ENCODE peak calls at places on chromosomes 16 and 17, in six cellular contexts. X is heart right ventricle, A is lung, U is HFF-Myc, H is epithelial cell of esophagus, L is transverse colon. V is an unnamed sample.

GRCh38 chr17:8122923-8123694 is 797 bp downstream of the HES7 start:
- DNase-seq in H (peak; percentile 44), U (no peak), X (peak; percentile 25), L (no peak), A (no peak), V (no peak)

GRCh38 chr17:57588086-57588485 is 157.0 kb downstream of the CCDC182 start:
- DNase-seq in X (no peak), L (no peak), A (no peak), U (no peak), H (peak; percentile 36), V (no peak)

GRCh38 chr17:17554266-17554665 is 37.2 kb downstream of the PEMT start:
- DNase-seq in H (no peak), L (no peak), X (no peak), A (no peak), U (no peak), V (no peak)

GRCh38 chr17:68576811-68577551 is 24.2 kb downstream of the FAM20A start:
- DNase-seq in L (no peak), H (no peak), A (no peak), U (peak; percentile 63), X (peak; percentile 45), V (no peak)

GRCh38 chr17:66507103-66507923 is 204.9 kb downstream of the PRKCA start:
- DNase-seq in U (no peak), X (no peak), L (no peak), A (peak; percentile 49), H (peak; percentile 73), V (no peak)

GRCh38 chr17:75693500-75694481 is 26.7 kb downstream of the SAP30BP start:
- DNase-seq in A (peak; percentile 81), L (peak; percentile 63), U (peak; percentile 88), X (peak; percentile 78), H (peak; percentile 69), V (peak; percentile 97)

GRCh38 chr17:49223517-49224197 is 6.9 kb downstream of the PHOSPHO1 start:
- DNase-seq in U (no peak), L (peak; percentile 73), A (peak; percentile 57), H (peak; percentile 18), X (peak; percentile 57), V (no peak)

GRCh38 chr16:3536851-3537250 is 36.0 kb downstream of the CLUAP1 start:
- DNase-seq in U (no peak), A (no peak), L (no peak), X (peak; percentile 30), H (no peak), V (no peak)

GRCh38 chr16:23837553-23838308 is 1.9 kb downstream of the PRKCB start:
- DNase-seq in A (no peak), L (no peak), U (no peak), H (no peak), X (no peak), V (no peak)

GRCh38 chr17:54899721-54900456 is 763 bp upstream of the TOM1L1 start:
- DNase-seq in X (no peak), L (no peak), A (no peak), H (no peak), U (no peak), V (no peak)

GRCh38 chr17:54902017-54902416 is 1.4 kb downstream of the TOM1L1 start:
- DNase-seq in U (no peak), L (no peak), A (no peak), X (no peak), H (no peak), V (no peak)

GRCh38 chr17:54901230-54901847 is 687 bp downstream of the TOM1L1 start:
- DNase-seq in X (no peak), H (peak; percentile 94), L (peak; percentile 28), U (no peak), A (peak; percentile 35), V (no peak)

GRCh38 chr17:54899201-54899600 is 1.5 kb upstream of the TOM1L1 start:
- DNase-seq in A (no peak), X (no peak), H (no peak), L (no peak), U (no peak), V (no peak)

DNA sequence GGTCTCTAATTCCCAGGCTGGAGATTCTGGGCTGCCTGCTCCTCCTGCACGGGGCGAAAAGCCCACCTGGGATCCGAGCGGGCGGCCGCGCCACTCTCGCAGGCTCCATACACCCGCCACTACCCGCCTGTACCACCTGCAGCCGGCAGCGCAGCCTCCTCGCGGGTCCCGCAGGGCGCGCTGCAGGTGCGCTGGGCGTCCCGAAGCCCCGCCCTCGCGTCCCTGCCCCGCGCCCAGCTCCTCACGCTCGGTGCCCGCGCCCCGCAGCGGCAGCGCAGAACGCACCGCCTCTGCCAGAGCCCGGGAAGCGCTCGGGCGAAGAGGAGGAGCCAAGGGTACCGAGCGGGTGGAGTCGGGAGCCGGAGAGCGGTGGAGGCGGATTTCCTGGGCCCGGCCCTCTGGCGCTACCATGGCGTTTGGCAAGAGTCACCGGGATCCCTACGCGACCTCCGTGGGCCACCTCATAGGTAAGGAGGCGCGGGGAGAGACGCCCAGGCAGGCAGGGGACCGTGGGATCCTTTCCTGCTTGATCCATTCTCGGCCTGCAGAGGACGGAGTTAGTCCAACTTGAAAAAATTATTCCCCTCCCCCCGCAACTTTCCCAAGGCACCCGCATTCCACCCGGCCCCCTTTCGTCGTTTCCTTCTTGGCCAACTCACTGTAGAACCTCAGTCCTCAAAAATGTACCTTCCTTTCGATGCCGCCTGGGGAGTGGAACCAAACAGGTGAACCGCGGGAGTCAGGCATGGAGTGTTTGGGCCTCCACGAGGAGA is at the start of gene TOM1L1:
- DNase-seq in A (peak; percentile 80), X (peak; percentile 53), H (peak; percentile 90), U (no peak), L (peak; percentile 89), V (peak; percentile 91)
- TF ChIP-seq CTCF in A (no peak), X (no peak), H (no peak), U (no peak), L (no peak), V (peak; percentile 66)

GRCh38 chr17:2056221-2057129 is 1.6 kb downstream of the HIC1 start:
- DNase-seq in H (no peak), X (no peak), L (peak; percentile 42), A (no peak), U (no peak), V (no peak)
- TF ChIP-seq CTCF in H (no peak), X (peak; percentile 14), L (no peak), A (no peak), U (no peak), V (peak; percentile 9)

GRCh38 chr17:79810138-79811027 is 13.5 kb upstream of the CBX8 start:
- DNase-seq in A (no peak), U (no peak), X (peak; percentile 60), L (peak; percentile 85), H (peak; percentile 91), V (no peak)

GRCh38 chr17:79809530-79810137 is 12.8 kb upstream of the CBX8 start:
- DNase-seq in X (no peak), L (peak; percentile 53), U (no peak), A (no peak), H (no peak), V (no peak)

GRCh38 chr17:79811036-79811887 is 14.4 kb upstream of the CBX8 start:
- DNase-seq in L (no peak), H (peak; percentile 40), U (no peak), A (no peak), X (no peak), V (peak; percentile 69)

GRCh38 chr17:79806863-79807720 is 10.2 kb upstream of the CBX8 start:
- DNase-seq in U (no peak), X (no peak), H (no peak), L (no peak), A (no peak), V (no peak)

DNA sequence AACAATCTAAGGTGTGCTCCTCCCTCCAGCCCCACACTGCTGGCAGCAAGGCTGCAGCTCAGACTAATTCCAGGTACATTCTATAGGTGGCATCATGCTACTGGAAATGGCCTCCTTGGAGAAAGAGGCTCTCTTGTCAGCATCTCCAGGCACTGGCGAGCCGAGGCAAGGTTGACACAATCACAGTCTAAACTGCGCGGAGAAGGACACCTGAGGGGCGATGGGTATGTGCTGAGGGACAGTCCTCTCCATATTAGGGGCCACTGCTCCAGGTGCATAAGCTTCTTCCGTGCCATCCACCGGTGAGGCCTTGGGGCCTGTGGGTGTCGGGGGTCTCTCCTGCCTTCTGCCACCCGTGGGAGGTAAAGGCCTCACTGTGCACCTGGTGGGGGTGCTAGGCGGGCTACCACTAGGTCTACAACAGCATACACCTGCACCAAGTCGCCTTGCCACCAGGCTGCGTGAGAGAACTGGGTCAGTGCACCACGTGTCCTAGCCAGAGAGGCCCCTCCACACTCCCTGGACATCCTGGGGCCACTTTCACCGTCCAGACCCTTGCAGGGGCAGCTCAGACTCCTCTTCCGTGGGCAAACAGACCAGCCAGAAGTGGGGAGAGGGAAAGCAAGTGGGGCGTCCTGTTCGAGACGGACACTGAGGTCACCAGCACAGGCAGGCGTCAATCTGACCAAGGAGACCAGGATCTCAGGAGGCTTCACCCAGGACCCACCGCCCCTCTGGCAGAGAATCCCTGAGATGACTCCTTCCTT is 12.1 kb upstream of the CBX8 start:
- DNase-seq in L (peak; percentile 57), H (peak; percentile 84), A (peak; percentile 50), X (no peak), U (no peak), V (no peak)
- TF ChIP-seq CTCF in L (peak; percentile 49), H (peak; percentile 72), A (no peak), X (peak; percentile 47), U (no peak), V (peak; percentile 74)

DNA sequence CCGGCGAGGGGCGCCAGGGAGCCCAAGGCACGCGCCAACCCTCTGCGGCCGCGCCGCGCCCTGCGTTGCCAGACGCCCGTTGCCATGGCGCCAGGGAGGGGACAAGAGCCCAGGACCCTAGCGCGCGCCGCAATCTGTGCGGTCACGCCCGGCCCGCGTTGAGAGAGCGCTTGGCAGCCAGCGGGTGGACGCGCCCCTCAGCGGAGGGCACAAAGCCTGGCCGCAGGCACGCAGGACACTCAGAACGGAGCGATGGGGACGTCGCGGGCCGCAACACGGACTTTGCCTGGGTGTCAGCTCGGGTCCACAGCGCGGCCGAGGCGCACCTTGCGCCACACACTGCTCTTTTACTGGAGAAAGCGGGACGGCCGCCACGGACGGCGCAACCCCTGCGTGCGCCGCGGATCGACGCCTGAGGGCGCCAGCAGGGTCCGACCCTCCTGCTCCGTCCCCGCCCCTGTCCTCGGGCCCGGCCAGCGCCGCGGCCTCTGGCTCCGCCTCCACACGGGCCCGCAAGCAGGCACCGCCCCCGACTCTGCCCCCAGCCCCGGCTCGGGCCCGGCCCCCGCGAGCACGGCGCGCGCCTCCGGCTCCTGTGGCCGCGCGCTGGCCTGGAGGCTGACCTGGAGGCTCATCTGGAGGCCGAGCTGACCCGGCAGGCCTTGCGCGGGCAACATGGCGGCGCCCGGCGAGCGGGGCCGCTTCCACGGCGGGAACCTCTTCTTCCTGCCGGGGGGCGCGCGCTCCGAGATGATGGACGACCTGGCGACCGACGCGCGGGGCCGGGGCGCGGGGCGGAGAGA is at the start of gene GFER:
- DNase-seq in H (peak; percentile 80), A (peak; percentile 89), X (peak; percentile 88), U (peak; percentile 59), L (peak; percentile 92), V (no peak)
- TF ChIP-seq CTCF in H (no peak), A (peak; percentile 40), X (peak; percentile 68), U (no peak), L (peak; percentile 30), V (peak; percentile 75)

GRCh38 chr16:10250137-10250850 is 68.1 kb upstream of the GRIN2A start:
- DNase-seq in A (no peak), L (no peak), X (no peak), U (no peak), H (no peak), V (no peak)
- TF ChIP-seq CTCF in A (no peak), L (no peak), X (no peak), U (no peak), H (no peak), V (no peak)

GRCh38 chr17:70901870-70902269 is 732.5 kb downstream of the KCNJ2 start:
- DNase-seq in U (no peak), A (no peak), X (no peak), H (no peak), L (no peak), V (no peak)
- TF ChIP-seq CTCF in U (no peak), A (no peak), X (no peak), H (no peak), L (no peak), V (no peak)

V was measured in chondrocyte.